ENCODE peak calls at places on chromosomes 1 and 21, in four cellular contexts. J is Panc1, G is dorsolateral prefrontal cortex, P is HuH-7.5. E is an unnamed sample.

GRCh38 chr1:111204923-111205723 is 4.7 kb upstream of the DENND2D start:
- DNase-seq in G (no peak), P (no peak), J (no peak), E (no peak)

GRCh38 chr21:26852422-26852821 is 7.2 kb upstream of the ADAMTS1 start:
- DNase-seq in P (no peak), J (no peak), G (no peak), E (no peak)

GRCh38 chr1:234722904-234723588 is 113.1 kb upstream of the IRF2BP2 start:
- DNase-seq in P (no peak), G (peak; percentile 62), J (no peak), E (peak; percentile 64)

GRCh38 chr1:35807614-35808375 is at the start of gene AGO4:
- DNase-seq in P (peak; percentile 59), G (peak; percentile 63), J (peak; percentile 15), E (no peak)

GRCh38 chr1:10968411-10968826 is 44.0 kb upstream of the TARDBP start:
- DNase-seq in J (no peak), P (no peak), G (no peak), E (no peak)

GRCh38 chr1:20682571-20683236 is 21.5 kb upstream of the DDOST start:
- DNase-seq in G (peak; percentile 47), J (no peak), P (no peak), E (no peak)

GRCh38 chr1:240284656-240285427 is 193.2 kb downstream of the FMN2 start:
- DNase-seq in G (no peak), P (no peak), J (no peak), E (peak; percentile 1)

GRCh38 chr1:10152709-10153284 is 57.6 kb upstream of the KIF1B start:
- DNase-seq in P (peak; percentile 36), J (peak; percentile 2), G (peak; percentile 71), E (no peak)

GRCh38 chr1:91742848-91743292 is 143.1 kb downstream of the TGFBR3 start:
- DNase-seq in P (no peak), J (no peak), G (no peak), E (peak; percentile 75)

GRCh38 chr1:220485131-220485530 is 42.8 kb upstream of the MARK1 start:
- DNase-seq in P (no peak), J (no peak), G (no peak), E (no peak)

GRCh38 chr1:36150296-36151132 is 1.2 kb upstream of the TRAPPC3 start:
- DNase-seq in P (peak; percentile 89), G (peak; percentile 86), J (peak; percentile 80), E (peak; percentile 98)

GRCh38 chr1:119086830-119087229 is 53.6 kb downstream of the WARS2 start:
- DNase-seq in P (no peak), G (no peak), J (no peak), E (no peak)

GRCh38 chr21:28338906-28339305 is 653.8 kb downstream of the LTN1 start:
- DNase-seq in P (no peak), G (no peak), J (no peak), E (no peak)

GRCh38 chr1:156586892-156587477 is 4.6 kb upstream of the NAXE start:
- DNase-seq in J (no peak), P (no peak), G (no peak), E (no peak)

GRCh38 chr1:218617986-218618385 is 272.9 kb downstream of the TGFB2 start:
- DNase-seq in P (no peak), J (no peak), G (no peak), E (no peak)

GRCh38 chr1:93061895-93062792 is 16.9 kb upstream of the MTF2 start:
- DNase-seq in J (no peak), G (no peak), P (no peak), E (peak; percentile 19)

GRCh38 chr1:4624801-4625200 is 29.6 kb upstream of the AJAP1 start:
- DNase-seq in P (no peak), J (no peak), G (no peak), E (no peak)

GRCh38 chr1:45647248-45648021 is 23.6 kb upstream of the CCDC17 start:
- DNase-seq in G (no peak), J (no peak), P (no peak), E (no peak)

GRCh38 chr1:201220388-201220715 is 29.7 kb downstream of the IGFN1 start:
- DNase-seq in J (no peak), G (no peak), P (no peak), E (no peak)

GRCh38 chr1:224054012-224054411 is 59.9 kb upstream of the FBXO28 start:
- DNase-seq in P (no peak), G (no peak), J (no peak), E (no peak)

GRCh38 chr1:183416850-183417690 is 1.1 kb downstream of the NMNAT2 start:
- DNase-seq in G (peak; percentile 74), J (no peak), P (peak; percentile 33), E (no peak)

GRCh38 chr1:198937231-198938031 is 298.6 kb downstream of the PTPRC start:
- DNase-seq in P (peak; percentile 63), G (peak; percentile 51), J (peak; percentile 84), E (peak; percentile 93)

GRCh38 chr1:227343201-227343600 is 24.9 kb upstream of the CDC42BPA start:
- DNase-seq in J (no peak), G (no peak), P (no peak), E (no peak)

GRCh38 chr1:103448560-103448959 is 76.9 kb upstream of the RNPC3 start:
- DNase-seq in J (no peak), G (no peak), P (no peak), E (no peak)

GRCh38 chr21:33374080-33374873 is 28.9 kb upstream of the IFNGR2 start:
- DNase-seq in J (peak; percentile 25), G (no peak), P (no peak), E (no peak)